ENCODE peak calls at places on chromosomes 16 and 17, in seven cellular contexts. F is OCI-LY7, P is heart right ventricle, I is fibroblast of lung, O is neural progenitor cell, G is tibial nerve, Q is HCT116. R is an unnamed sample. For H3K4me1 and H3K36me3, the result is how much of the 10 kb centered on the place peaks cover.

GRCh38 chr17:78781339-78782304 is at the start of gene CYTH1:
- DNase-seq in Q (no peak), I (no peak), P (peak), O (peak), F (peak), G (no peak), R (no peak)

GRCh38 chr16:81429045-81429521 is 15.5 kb upstream of the CMIP start:
- DNase-seq in P (no peak), Q (peak), G (no peak), O (peak), I (peak), F (peak), R (no peak)

GRCh38 chr17:38719943-38720641 is 10.0 kb upstream of the CISD3 start:
- DNase-seq in I (no peak), F (no peak), G (no peak), Q (no peak), O (peak), P (no peak), R (no peak)

GRCh38 chr16:67504190-67505021 is 21.1 kb upstream of the AGRP start:
- DNase-seq in P (no peak), Q (no peak), I (peak), F (peak), G (no peak), O (no peak), R (no peak)

GRCh38 chr17:78748730-78749317 is 33.2 kb downstream of the CYTH1 start:
- DNase-seq in F (peak), G (peak), I (peak), Q (no peak), O (no peak), P (peak), R (no peak)

GRCh38 chr17:77675816-77676799 is 282.4 kb upstream of the TNRC6C start:
- DNase-seq in F (no peak), I (peak), G (no peak), Q (no peak), P (peak), O (peak), R (no peak)

GRCh38 chr17:49110504-49110903 is 22.1 kb upstream of the B4GALNT2 start:
- DNase-seq in G (no peak), I (no peak), O (no peak), Q (no peak), F (no peak), P (no peak), R (no peak)

GRCh38 chr16:63361032-63361624 is 1324.9 kb upstream of the CDH8 start:
- DNase-seq in I (peak), P (no peak), F (peak), O (peak), Q (peak), G (no peak), R (peak)

GRCh38 chr16:69535123-69536050 is 30.4 kb upstream of the NFAT5 start:
- DNase-seq in Q (no peak), F (no peak), P (no peak), O (no peak), G (no peak), I (peak), R (no peak)

GRCh38 chr16:73093146-73094144 is 45.5 kb upstream of the ZFHX3 start:
- DNase-seq in Q (no peak), F (no peak), G (no peak), I (peak), P (no peak), O (no peak), R (peak)

GRCh38 chr17:259341-259976 is 78.0 kb upstream of the DOC2B start:
- DNase-seq in Q (no peak), G (no peak), F (no peak), O (no peak), P (no peak), I (no peak), R (no peak)

GRCh38 chr17:56601613-56602012 is 8.1 kb downstream of the NOG start:
- DNase-seq in I (no peak), P (no peak), G (no peak), O (no peak), Q (no peak), F (no peak), R (no peak)

GRCh38 chr17:58279016-58279671 is 1.6 kb downstream of the MPO start:
- DNase-seq in P (peak), O (no peak), I (peak), F (no peak), Q (no peak), G (no peak), R (no peak)

GRCh38 chr17:2107506-2107905 is 52.6 kb downstream of the HIC1 start:
- DNase-seq in Q (no peak), F (no peak), P (no peak), I (no peak), G (peak), O (no peak), R (no peak)

GRCh38 chr17:2106308-2106707 is 51.4 kb downstream of the HIC1 start:
- DNase-seq in I (no peak), G (no peak), Q (no peak), O (no peak), P (no peak), F (no peak), R (no peak)

GRCh38 chr17:2107050-2107449 is 52.1 kb downstream of the HIC1 start:
- DNase-seq in Q (no peak), G (no peak), I (no peak), O (no peak), F (no peak), P (no peak), R (no peak)

GRCh38 chr17:2103456-2103855 is 48.6 kb downstream of the HIC1 start:
- DNase-seq in F (no peak), Q (no peak), P (no peak), O (no peak), G (no peak), I (no peak), R (no peak)

DNA sequence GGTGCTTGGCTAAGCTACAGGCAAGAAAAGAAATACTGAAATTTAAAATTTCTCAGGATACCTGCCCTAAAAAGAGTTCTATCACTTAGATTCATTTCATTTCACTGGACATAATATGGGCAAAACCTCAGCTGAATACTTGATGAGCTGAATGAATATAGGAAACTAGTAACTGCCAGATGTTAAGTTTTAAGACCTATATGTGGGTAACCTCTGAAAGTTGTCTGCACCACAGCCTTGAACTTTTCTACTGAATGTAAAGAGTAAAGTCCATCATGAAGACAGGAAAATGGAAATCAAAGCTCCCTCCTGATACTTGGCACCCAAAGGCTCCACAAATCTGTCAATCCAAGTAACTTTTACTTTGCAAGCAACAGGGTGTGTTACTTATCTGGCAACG is 50.8 kb downstream of the HIC1 start:
- DNase-seq in F (no peak), G (no peak), I (no peak), P (no peak), Q (no peak), O (no peak), R (no peak)
- H3K4me1 ChIP-seq in F (under half), G (under half), I (under half), P (under half), Q (under half), O (under half), R (under half)

GRCh38 chr16:50273888-50274770 is 7.8 kb downstream of the ADCY7 start:
- DNase-seq in P (no peak), Q (no peak), F (peak), O (no peak), I (no peak), G (no peak), R (no peak)
- H3K4me3 ChIP-seq in P (peak), Q (no peak), F (peak), O (no peak), I (no peak), G (peak), R (no peak)

DNA sequence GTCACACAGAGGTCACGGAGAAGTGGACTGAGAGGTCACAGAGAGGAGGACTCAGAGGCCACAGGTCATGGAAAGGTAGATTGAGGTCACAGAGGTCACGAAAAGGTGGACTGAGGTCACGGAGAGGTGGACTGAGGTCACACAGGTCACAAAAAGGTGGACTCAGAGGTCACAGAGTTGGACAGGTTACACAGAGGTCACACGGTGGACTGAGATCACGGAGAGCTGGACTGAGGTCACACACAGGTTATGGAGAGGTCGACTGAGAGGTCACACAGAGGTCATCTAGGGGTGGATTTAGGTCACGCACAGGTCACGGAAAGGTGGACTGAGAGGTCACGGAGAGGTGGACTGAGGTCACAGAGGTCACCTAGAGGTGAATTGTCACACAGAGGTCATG is 27.0 kb upstream of the JPT2 start:
- DNase-seq in I (no peak), G (no peak), F (no peak), P (no peak), Q (no peak), O (no peak), R (no peak)
- H3K36me3 ChIP-seq in I (under half), G (half or more), F (half or more), P (under half), Q (under half), O (under half), R (under half)

GRCh38 chr16:30937692-30938091 is 11.2 kb upstream of the ORAI3 start:
- DNase-seq in I (no peak), O (no peak), P (no peak), Q (no peak), F (no peak), G (no peak), R (no peak)
- H3K4me1 ChIP-seq in I (under half), O (under half), P (under half), Q (under half), F (under half), G (under half), R (under half)

DNA sequence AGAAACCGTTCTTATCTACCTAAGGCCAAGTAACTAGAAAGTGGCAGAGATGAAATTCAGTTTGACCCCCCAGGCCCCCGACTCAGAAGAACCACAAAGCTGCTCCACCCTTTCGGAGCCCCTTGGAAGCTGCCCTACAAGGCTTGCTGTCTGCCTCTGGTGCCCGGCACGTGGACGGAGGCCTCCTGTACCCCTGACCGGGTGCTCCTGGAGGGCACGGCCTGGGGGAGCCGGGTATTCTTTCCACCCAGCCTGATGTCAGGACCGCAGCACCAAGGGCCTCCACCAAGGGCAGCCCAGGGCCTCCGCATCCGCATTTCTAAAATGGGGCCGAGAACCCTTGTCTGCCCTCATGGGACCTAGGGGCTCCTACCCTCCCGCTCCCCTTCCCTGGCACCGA is 15.5 kb upstream of the CRK start:
- DNase-seq in P (no peak), Q (no peak), G (no peak), I (no peak), O (no peak), F (no peak), R (no peak)
- H3K4me3 ChIP-seq in P (no peak), Q (no peak), G (no peak), I (no peak), O (no peak), F (no peak), R (no peak)

GRCh38 chr17:81884968-81885367 is 6.4 kb downstream of the ALYREF start:
- DNase-seq in F (no peak), O (no peak), P (no peak), G (no peak), Q (no peak), I (no peak), R (no peak)
- H3K36me3 ChIP-seq in F (half or more), O (under half), P (under half), G (half or more), Q (under half), I (under half), R (half or more)

GRCh38 chr17:40463122-40463550 is 19.9 kb downstream of the IGFBP4 start:
- DNase-seq in G (no peak), I (no peak), F (no peak), O (peak), P (no peak), Q (no peak), R (no peak)
- H3K4me1 ChIP-seq in G (under half), I (under half), F (under half), O (under half), P (under half), Q (under half), R (under half)

GRCh38 chr16:78630102-78630501 is 530.6 kb downstream of the WWOX start:
- DNase-seq in P (no peak), O (no peak), F (no peak), G (no peak), Q (no peak), I (no peak), R (no peak)

GRCh38 chr16:78629173-78629572 is 529.7 kb downstream of the WWOX start:
- DNase-seq in I (peak), Q (no peak), P (no peak), F (no peak), G (no peak), O (no peak), R (no peak)

GRCh38 chr16:78628526-78628925 is 529.1 kb downstream of the WWOX start:
- DNase-seq in O (no peak), F (no peak), Q (no peak), I (peak), P (no peak), G (no peak), R (no peak)

GRCh38 chr16:78624349-78624748 is 524.9 kb downstream of the WWOX start:
- DNase-seq in I (no peak), G (no peak), O (no peak), Q (no peak), P (no peak), F (no peak), R (no peak)
- H3K4me3 ChIP-seq in I (no peak), G (no peak), O (no peak), Q (no peak), P (no peak), F (no peak), R (no peak)

GRCh38 chr16:86534779-86535605 is 20.0 kb downstream of the MTHFSD start:
- DNase-seq in I (no peak), P (no peak), Q (no peak), G (no peak), F (no peak), O (no peak), R (no peak)

GRCh38 chr16:86536621-86537020 is 18.4 kb downstream of the MTHFSD start:
- DNase-seq in Q (no peak), F (no peak), O (no peak), I (no peak), G (no peak), P (no peak), R (no peak)

GRCh38 chr16:86540894-86541293 is 14.1 kb downstream of the MTHFSD start:
- DNase-seq in P (no peak), Q (no peak), G (no peak), O (no peak), I (no peak), F (peak), R (no peak)

GRCh38 chr16:86538196-86538780 is 16.7 kb downstream of the MTHFSD start:
- DNase-seq in Q (no peak), P (no peak), G (no peak), O (no peak), I (no peak), F (no peak), R (no peak)

DNA sequence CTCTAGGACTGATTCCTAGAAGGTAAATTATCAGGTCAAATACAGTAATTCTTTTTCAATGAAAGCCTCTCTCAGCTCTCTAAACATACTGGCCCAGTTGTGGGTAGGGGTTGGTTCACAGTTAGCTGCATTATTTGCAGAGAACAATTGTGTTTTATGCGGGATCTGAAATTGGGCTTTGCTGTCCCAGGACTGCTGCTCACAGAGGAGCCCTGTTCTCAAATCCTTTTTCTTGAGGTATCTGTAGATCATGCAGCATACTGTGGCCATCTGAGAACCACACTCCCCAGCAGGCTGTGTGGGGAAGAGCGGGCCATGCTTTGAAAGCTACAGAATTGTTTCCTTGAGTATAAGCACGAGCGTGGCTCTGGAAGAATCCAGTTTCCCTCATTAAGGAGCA is 17.5 kb downstream of the MTHFSD start:
- DNase-seq in G (no peak), F (no peak), I (no peak), O (no peak), P (no peak), Q (no peak), R (no peak)
- H3K36me3 ChIP-seq in G (half or more), F (under half), I (under half), O (under half), P (under half), Q (under half), R (under half)

R was measured in HAP-1.